ENCODE peak calls at places on chromosome 17, in seven cellular contexts. One of them, this sample, is unnamed.

GRCh38 chr17:77737442-77738265 is 220.8 kb upstream of the TNRC6C start:
- DNase-seq in heart left ventricle: no peak
- DNase-seq in BE2C: no peak
- DNase-seq in GM23338: no peak
- DNase-seq in lower lobe of right lung: no peak
- DNase-seq in astrocyte: no peak
- DNase-seq in tibial artery: peak; percentile 52
- DNase-seq in this sample: no peak

GRCh38 chr17:27577124-27577761 is 53.7 kb upstream of the LGALS9 start:
- DNase-seq in heart left ventricle: no peak
- DNase-seq in BE2C: peak; percentile 67
- DNase-seq in GM23338: no peak
- DNase-seq in lower lobe of right lung: no peak
- DNase-seq in astrocyte: peak; percentile 54
- DNase-seq in tibial artery: no peak
- DNase-seq in this sample: no peak

GRCh38 chr17:39792523-39793221 is 54.9 kb downstream of the GRB7 start:
- DNase-seq in heart left ventricle: no peak
- DNase-seq in BE2C: no peak
- DNase-seq in GM23338: no peak
- DNase-seq in lower lobe of right lung: no peak
- DNase-seq in astrocyte: no peak
- DNase-seq in tibial artery: no peak
- DNase-seq in this sample: no peak

GRCh38 chr17:29158096-29158495 is 22.1 kb downstream of the MYO18A start:
- DNase-seq in heart left ventricle: no peak
- DNase-seq in BE2C: no peak
- DNase-seq in GM23338: no peak
- DNase-seq in lower lobe of right lung: no peak
- DNase-seq in astrocyte: no peak
- DNase-seq in tibial artery: no peak
- DNase-seq in this sample: no peak

GRCh38 chr17:9529033-9529748 is 46.4 kb downstream of the STX8 start:
- DNase-seq in heart left ventricle: no peak
- DNase-seq in BE2C: no peak
- DNase-seq in GM23338: peak; percentile 46
- DNase-seq in lower lobe of right lung: no peak
- DNase-seq in astrocyte: peak; percentile 41
- DNase-seq in tibial artery: no peak
- DNase-seq in this sample: peak; percentile 29

GRCh38 chr17:12301551-12301950 is 280.9 kb downstream of the MAP2K4 start:
- DNase-seq in heart left ventricle: no peak
- DNase-seq in BE2C: no peak
- DNase-seq in GM23338: no peak
- DNase-seq in lower lobe of right lung: no peak
- DNase-seq in astrocyte: no peak
- DNase-seq in tibial artery: no peak
- DNase-seq in this sample: no peak

GRCh38 chr17:13415877-13416416 is 185.8 kb downstream of the HS3ST3A1 start:
- DNase-seq in heart left ventricle: peak; percentile 68
- DNase-seq in BE2C: peak; percentile 75
- DNase-seq in GM23338: no peak
- DNase-seq in lower lobe of right lung: peak; percentile 64
- DNase-seq in astrocyte: peak; percentile 87
- DNase-seq in tibial artery: no peak
- DNase-seq in this sample: no peak

GRCh38 chr17:31788956-31789355 is 70.1 kb downstream of the COPRS start:
- DNase-seq in heart left ventricle: no peak
- DNase-seq in BE2C: no peak
- DNase-seq in GM23338: no peak
- DNase-seq in lower lobe of right lung: no peak
- DNase-seq in astrocyte: peak; percentile 40
- DNase-seq in tibial artery: no peak
- DNase-seq in this sample: no peak

GRCh38 chr17:4018446-4018845 is 54.2 kb upstream of the ATP2A3 start:
- DNase-seq in heart left ventricle: no peak
- DNase-seq in BE2C: no peak
- DNase-seq in GM23338: no peak
- DNase-seq in lower lobe of right lung: no peak
- DNase-seq in astrocyte: no peak
- DNase-seq in tibial artery: no peak
- DNase-seq in this sample: no peak

GRCh38 chr17:65131946-65132345 is 5.2 kb upstream of the RGS9 start:
- DNase-seq in heart left ventricle: no peak
- DNase-seq in BE2C: no peak
- DNase-seq in GM23338: no peak
- DNase-seq in lower lobe of right lung: no peak
- DNase-seq in astrocyte: peak; percentile 60
- DNase-seq in tibial artery: no peak
- DNase-seq in this sample: no peak

GRCh38 chr17:40475234-40476210 is 25.9 kb downstream of the TNS4 start:
- DNase-seq in heart left ventricle: no peak
- DNase-seq in BE2C: no peak
- DNase-seq in GM23338: no peak
- DNase-seq in lower lobe of right lung: no peak
- DNase-seq in astrocyte: no peak
- DNase-seq in tibial artery: no peak
- DNase-seq in this sample: peak; percentile 81

GRCh38 chr17:82323514-82324234 is 6.3 kb upstream of the CD7 start:
- DNase-seq in heart left ventricle: no peak
- DNase-seq in BE2C: peak; percentile 13
- DNase-seq in GM23338: no peak
- DNase-seq in lower lobe of right lung: no peak
- DNase-seq in astrocyte: no peak
- DNase-seq in tibial artery: no peak
- DNase-seq in this sample: no peak

GRCh38 chr17:70609566-70609965 is 440.2 kb downstream of the KCNJ2 start:
- DNase-seq in heart left ventricle: no peak
- DNase-seq in BE2C: no peak
- DNase-seq in GM23338: no peak
- DNase-seq in lower lobe of right lung: no peak
- DNase-seq in astrocyte: no peak
- DNase-seq in tibial artery: no peak
- DNase-seq in this sample: no peak

GRCh38 chr17:38454528-38454927 is 26.3 kb downstream of the ARHGAP23 start:
- DNase-seq in heart left ventricle: peak; percentile 89
- DNase-seq in BE2C: peak; percentile 71
- DNase-seq in GM23338: no peak
- DNase-seq in lower lobe of right lung: peak; percentile 78
- DNase-seq in astrocyte: peak; percentile 67
- DNase-seq in tibial artery: peak; percentile 98
- DNase-seq in this sample: peak; percentile 41

GRCh38 chr17:78714534-78714933 is 67.5 kb downstream of the CYTH1 start:
- DNase-seq in heart left ventricle: no peak
- DNase-seq in BE2C: no peak
- DNase-seq in GM23338: no peak
- DNase-seq in lower lobe of right lung: no peak
- DNase-seq in astrocyte: no peak
- DNase-seq in tibial artery: no peak
- DNase-seq in this sample: no peak

GRCh38 chr17:80630721-80631120 is 86.1 kb downstream of the RPTOR start:
- DNase-seq in heart left ventricle: no peak
- DNase-seq in BE2C: no peak
- DNase-seq in GM23338: no peak
- DNase-seq in lower lobe of right lung: no peak
- DNase-seq in astrocyte: no peak
- DNase-seq in tibial artery: no peak
- DNase-seq in this sample: no peak

GRCh38 chr17:79821331-79822095 is 17.7 kb downstream of the CBX4 start:
- DNase-seq in heart left ventricle: no peak
- DNase-seq in BE2C: no peak
- DNase-seq in GM23338: no peak
- DNase-seq in lower lobe of right lung: no peak
- DNase-seq in astrocyte: no peak
- DNase-seq in tibial artery: no peak
- DNase-seq in this sample: no peak

GRCh38 chr17:28747046-28747691 is 3.4 kb downstream of the TRAF4 start:
- DNase-seq in heart left ventricle: no peak
- DNase-seq in BE2C: peak; percentile 64
- DNase-seq in GM23338: peak; percentile 74
- DNase-seq in lower lobe of right lung: peak; percentile 85
- DNase-seq in astrocyte: no peak
- DNase-seq in tibial artery: peak; percentile 75
- DNase-seq in this sample: peak; percentile 71

GRCh38 chr17:67421869-67422273 is 44.8 kb downstream of the PITPNC1 start:
- DNase-seq in heart left ventricle: no peak
- DNase-seq in BE2C: no peak
- DNase-seq in GM23338: peak; percentile 24
- DNase-seq in lower lobe of right lung: no peak
- DNase-seq in astrocyte: peak; percentile 97
- DNase-seq in tibial artery: no peak
- DNase-seq in this sample: peak; percentile 100

GRCh38 chr17:16287563-16288027 is 65.7 kb downstream of the CENPV start:
- DNase-seq in heart left ventricle: no peak
- DNase-seq in BE2C: no peak
- DNase-seq in GM23338: no peak
- DNase-seq in lower lobe of right lung: no peak
- DNase-seq in astrocyte: peak; percentile 89
- DNase-seq in tibial artery: no peak
- DNase-seq in this sample: no peak

GRCh38 chr17:16286947-16287562 is 66.2 kb downstream of the CENPV start:
- DNase-seq in heart left ventricle: peak; percentile 65
- DNase-seq in BE2C: peak; percentile 82
- DNase-seq in GM23338: peak; percentile 34
- DNase-seq in lower lobe of right lung: no peak
- DNase-seq in astrocyte: no peak
- DNase-seq in tibial artery: peak; percentile 68
- DNase-seq in this sample: no peak

GRCh38 chr17:16283705-16284104 is 66.7 kb downstream of the PIGL start:
- DNase-seq in heart left ventricle: no peak
- DNase-seq in BE2C: no peak
- DNase-seq in GM23338: no peak
- DNase-seq in lower lobe of right lung: no peak
- DNase-seq in astrocyte: peak; percentile 84
- DNase-seq in tibial artery: no peak
- DNase-seq in this sample: no peak

GRCh38 chr17:16286009-16286946 is 67.0 kb downstream of the CENPV start:
- DNase-seq in heart left ventricle: peak; percentile 82
- DNase-seq in BE2C: peak; percentile 56
- DNase-seq in GM23338: peak; percentile 96
- DNase-seq in lower lobe of right lung: peak; percentile 90
- DNase-seq in astrocyte: peak; percentile 99
- DNase-seq in tibial artery: peak; percentile 91
- DNase-seq in this sample: peak; percentile 95

DNA sequence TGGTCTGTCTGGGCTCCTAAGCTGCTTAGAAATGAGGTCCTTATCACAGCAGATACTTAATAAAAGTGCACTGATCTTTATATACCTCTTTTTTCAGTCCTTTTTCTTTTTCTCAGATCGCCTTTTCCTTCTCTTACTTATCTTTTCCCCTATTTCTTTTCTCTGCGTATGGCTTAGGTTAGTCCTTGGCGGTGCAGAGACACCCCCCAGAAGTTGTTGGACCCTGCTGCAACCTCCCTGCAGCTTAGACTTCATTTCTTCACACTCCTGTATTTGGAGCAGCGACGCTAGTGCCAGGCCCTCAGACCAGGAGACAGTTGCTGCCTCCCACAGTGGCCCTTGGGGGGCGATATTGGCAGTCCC is 67.6 kb downstream of the CENPV start:
- DNase-seq in heart left ventricle: no peak
- DNase-seq in BE2C: no peak
- DNase-seq in GM23338: no peak
- DNase-seq in lower lobe of right lung: no peak
- DNase-seq in astrocyte: no peak
- DNase-seq in tibial artery: no peak
- DNase-seq in this sample: no peak
- TF ChIP-seq CTCF in heart left ventricle: peak; percentile 30
- TF ChIP-seq CTCF in BE2C: peak; percentile 47
- TF ChIP-seq CTCF in GM23338: peak; percentile 80
- TF ChIP-seq CTCF in lower lobe of right lung: peak; percentile 48
- TF ChIP-seq CTCF in astrocyte: peak; percentile 41
- TF ChIP-seq CTCF in tibial artery: peak; percentile 31
- TF ChIP-seq CTCF in this sample: peak; percentile 50

GRCh38 chr17:16417399-16417798 is 2.0 kb downstream of the TRPV2 start:
- DNase-seq in heart left ventricle: no peak
- DNase-seq in BE2C: no peak
- DNase-seq in GM23338: no peak
- DNase-seq in lower lobe of right lung: no peak
- DNase-seq in astrocyte: no peak
- DNase-seq in tibial artery: no peak
- DNase-seq in this sample: no peak

GRCh38 chr17:16419074-16419928 is 3.9 kb downstream of the TRPV2 start:
- DNase-seq in heart left ventricle: no peak
- DNase-seq in BE2C: peak; percentile 72
- DNase-seq in GM23338: no peak
- DNase-seq in lower lobe of right lung: no peak
- DNase-seq in astrocyte: peak; percentile 91
- DNase-seq in tibial artery: peak; percentile 85
- DNase-seq in this sample: no peak

GRCh38 chr17:16417896-16418683 is 2.7 kb downstream of the TRPV2 start:
- DNase-seq in heart left ventricle: no peak
- DNase-seq in BE2C: peak; percentile 39
- DNase-seq in GM23338: no peak
- DNase-seq in lower lobe of right lung: no peak
- DNase-seq in astrocyte: peak; percentile 42
- DNase-seq in tibial artery: no peak
- DNase-seq in this sample: no peak

GRCh38 chr17:16419929-16420271 is 4.5 kb downstream of the TRPV2 start:
- DNase-seq in heart left ventricle: no peak
- DNase-seq in BE2C: no peak
- DNase-seq in GM23338: no peak
- DNase-seq in lower lobe of right lung: no peak
- DNase-seq in astrocyte: peak; percentile 82
- DNase-seq in tibial artery: no peak
- DNase-seq in this sample: peak; percentile 69

GRCh38 chr17:16418684-16419066 is 3.3 kb downstream of the TRPV2 start:
- DNase-seq in heart left ventricle: no peak
- DNase-seq in BE2C: no peak
- DNase-seq in GM23338: no peak
- DNase-seq in lower lobe of right lung: no peak
- DNase-seq in astrocyte: no peak
- DNase-seq in tibial artery: no peak
- DNase-seq in this sample: no peak
- H3K4me1 ChIP-seq in heart left ventricle: peaks cover 5% of the 10 kb centered on the region
- H3K4me1 ChIP-seq in BE2C: peaks cover 29% of the 10 kb centered on the region
- H3K4me1 ChIP-seq in GM23338: peaks cover 5% of the 10 kb centered on the region
- H3K4me1 ChIP-seq in lower lobe of right lung: peaks cover 48% of the 10 kb centered on the region
- H3K4me1 ChIP-seq in astrocyte: peaks cover 47% of the 10 kb centered on the region
- H3K4me1 ChIP-seq in tibial artery: peaks cover 36% of the 10 kb centered on the region
- H3K4me1 ChIP-seq in this sample: peaks cover 24% of the 10 kb centered on the region

DNA sequence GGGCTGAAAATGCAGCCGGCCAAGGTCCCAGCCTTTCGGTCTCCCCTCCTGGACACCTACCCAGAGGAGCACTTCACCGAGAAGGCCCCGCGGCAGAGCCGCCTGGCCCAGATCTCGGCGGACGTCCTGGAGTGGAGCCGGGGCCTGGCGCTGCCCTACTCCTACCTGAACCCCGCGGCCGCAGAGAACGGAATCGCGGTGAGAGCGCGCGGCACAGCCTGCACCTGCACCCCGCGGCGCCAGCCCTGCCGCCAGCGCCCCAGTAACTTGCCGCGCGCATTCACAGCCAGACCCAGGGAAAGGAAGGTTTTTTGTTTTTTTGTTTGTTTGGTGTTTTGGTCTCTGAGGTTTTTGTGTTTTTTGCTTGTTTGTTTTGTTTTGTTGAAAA is 15.2 kb downstream of the ALOX12B start:
- DNase-seq in heart left ventricle: no peak
- DNase-seq in BE2C: no peak
- DNase-seq in GM23338: peak; percentile 62
- DNase-seq in lower lobe of right lung: peak; percentile 47
- DNase-seq in astrocyte: no peak
- DNase-seq in tibial artery: no peak
- DNase-seq in this sample: no peak
- H3K27me3 ChIP-seq in heart left ventricle: peaks cover 69% of the 10 kb centered on the region
- H3K27me3 ChIP-seq in BE2C: peaks cover 31% of the 10 kb centered on the region
- H3K27me3 ChIP-seq in GM23338: peaks cover 100% of the 10 kb centered on the region
- H3K27me3 ChIP-seq in lower lobe of right lung: peaks cover 61% of the 10 kb centered on the region
- H3K27me3 ChIP-seq in astrocyte: peaks cover 58% of the 10 kb centered on the region
- H3K27me3 ChIP-seq in tibial artery: peaks cover 76% of the 10 kb centered on the region
- H3K27me3 ChIP-seq in this sample: peaks cover 55% of the 10 kb centered on the region

GRCh38 chr17:10668771-10669170 is 11.7 kb upstream of the MYH3 start:
- DNase-seq in heart left ventricle: no peak
- DNase-seq in BE2C: no peak
- DNase-seq in GM23338: no peak
- DNase-seq in lower lobe of right lung: no peak
- DNase-seq in astrocyte: peak; percentile 76
- DNase-seq in tibial artery: no peak
- DNase-seq in this sample: peak; percentile 13
- TF ChIP-seq CTCF in heart left ventricle: no peak
- TF ChIP-seq CTCF in BE2C: no peak
- TF ChIP-seq CTCF in GM23338: no peak
- TF ChIP-seq CTCF in lower lobe of right lung: no peak
- TF ChIP-seq CTCF in astrocyte: no peak
- TF ChIP-seq CTCF in tibial artery: no peak
- TF ChIP-seq CTCF in this sample: no peak

This sample was measured in foreskin keratinocyte.